ENCODE peak calls at places on chromosomes 4 and X, in six cellular contexts. One of them, this sample, is unnamed.

GRCh38 chr4:9859774-9860173 is 78.3 kb downstream of the DRD5 start:
- ATAC-seq in upper lobe of left lung: no peak
- ATAC-seq in GM12878: no peak
- ATAC-seq in K562: no peak
- ATAC-seq in A549: no peak
- ATAC-seq in HepG2: no peak
- ATAC-seq in this sample: no peak

GRCh38 chrX:102720237-102721168 is at the start of gene GPRASP3:
- ATAC-seq in K562: peak; percentile 95
- ATAC-seq in A549: peak; percentile 96
- ATAC-seq in GM12878: no peak
- ATAC-seq in HepG2: no peak
- ATAC-seq in upper lobe of left lung: peak; percentile 79
- ATAC-seq in this sample: peak; percentile 82

GRCh38 chrX:65674351-65674893 is 7.0 kb downstream of the MSN start:
- ATAC-seq in GM12878: peak; percentile 27
- ATAC-seq in HepG2: no peak
- ATAC-seq in A549: no peak
- ATAC-seq in K562: no peak
- ATAC-seq in upper lobe of left lung: no peak
- ATAC-seq in this sample: no peak

GRCh38 chr4:815464-816146 is 10.3 kb downstream of the CPLX1 start:
- ATAC-seq in HepG2: peak; percentile 89
- ATAC-seq in upper lobe of left lung: peak; percentile 31
- ATAC-seq in GM12878: no peak
- ATAC-seq in K562: no peak
- ATAC-seq in A549: no peak
- ATAC-seq in this sample: no peak

GRCh38 chr4:121180558-121180957 is 16.4 kb upstream of the TNIP3 start:
- ATAC-seq in GM12878: no peak
- ATAC-seq in K562: no peak
- ATAC-seq in A549: no peak
- ATAC-seq in upper lobe of left lung: no peak
- ATAC-seq in HepG2: no peak
- ATAC-seq in this sample: no peak

GRCh38 chr4:53366301-53366716 is 448 bp upstream of the SCFD2 start:
- ATAC-seq in GM12878: peak; percentile 13
- ATAC-seq in K562: no peak
- ATAC-seq in upper lobe of left lung: no peak
- ATAC-seq in HepG2: no peak
- ATAC-seq in A549: no peak
- ATAC-seq in this sample: no peak

GRCh38 chrX:106889468-106889867 is 13.7 kb downstream of the RIPPLY1 start:
- ATAC-seq in upper lobe of left lung: no peak
- ATAC-seq in K562: no peak
- ATAC-seq in A549: no peak
- ATAC-seq in GM12878: no peak
- ATAC-seq in HepG2: no peak
- ATAC-seq in this sample: no peak

GRCh38 chrX:1419545-1420355 is 27.8 kb upstream of the SLC25A6 start:
- ATAC-seq in A549: peak; percentile 5
- ATAC-seq in K562: no peak
- ATAC-seq in upper lobe of left lung: no peak
- ATAC-seq in HepG2: peak; percentile 9
- ATAC-seq in GM12878: peak; percentile 6
- ATAC-seq in this sample: no peak

GRCh38 chr4:81039351-81040174 is 9.1 kb downstream of the BMP3 start:
- ATAC-seq in A549: no peak
- ATAC-seq in HepG2: no peak
- ATAC-seq in K562: no peak
- ATAC-seq in upper lobe of left lung: peak; percentile 81
- ATAC-seq in GM12878: peak; percentile 70
- ATAC-seq in this sample: no peak

GRCh38 chr4:6258741-6259140 is 10.9 kb upstream of the WFS1 start:
- ATAC-seq in GM12878: peak; percentile 45
- ATAC-seq in HepG2: no peak
- ATAC-seq in A549: no peak
- ATAC-seq in upper lobe of left lung: no peak
- ATAC-seq in K562: peak; percentile 59
- ATAC-seq in this sample: no peak

GRCh38 chr4:45550766-45551366 is 573.0 kb downstream of the GABRG1 start:
- ATAC-seq in A549: no peak
- ATAC-seq in upper lobe of left lung: no peak
- ATAC-seq in K562: no peak
- ATAC-seq in GM12878: peak; percentile 43
- ATAC-seq in HepG2: no peak
- ATAC-seq in this sample: no peak

GRCh38 chr4:172709376-172709775 is 459.2 kb upstream of the GALNT7 start:
- ATAC-seq in upper lobe of left lung: no peak
- ATAC-seq in A549: no peak
- ATAC-seq in K562: no peak
- ATAC-seq in HepG2: no peak
- ATAC-seq in GM12878: no peak
- ATAC-seq in this sample: no peak

GRCh38 chrX:2748171-2748814 is 3.5 kb upstream of the XG start:
- ATAC-seq in A549: no peak
- ATAC-seq in K562: no peak
- ATAC-seq in GM12878: no peak
- ATAC-seq in upper lobe of left lung: no peak
- ATAC-seq in HepG2: no peak
- ATAC-seq in this sample: no peak

GRCh38 chr4:152380919-152381318 is 155.0 kb downstream of the FBXW7 start:
- ATAC-seq in K562: no peak
- ATAC-seq in GM12878: no peak
- ATAC-seq in HepG2: no peak
- ATAC-seq in upper lobe of left lung: no peak
- ATAC-seq in A549: no peak
- ATAC-seq in this sample: no peak

GRCh38 chr4:146122398-146122797 is 53.1 kb upstream of the LSM6 start:
- ATAC-seq in A549: no peak
- ATAC-seq in HepG2: no peak
- ATAC-seq in upper lobe of left lung: no peak
- ATAC-seq in GM12878: no peak
- ATAC-seq in K562: no peak
- ATAC-seq in this sample: no peak

GRCh38 chr4:123821861-123822260 is 425.3 kb downstream of the SPRY1 start:
- ATAC-seq in HepG2: no peak
- ATAC-seq in A549: no peak
- ATAC-seq in upper lobe of left lung: no peak
- ATAC-seq in GM12878: no peak
- ATAC-seq in K562: no peak
- ATAC-seq in this sample: no peak

GRCh38 chr4:83043801-83044407 is 8.9 kb downstream of the COPS4 start:
- ATAC-seq in K562: no peak
- ATAC-seq in HepG2: no peak
- ATAC-seq in GM12878: no peak
- ATAC-seq in A549: no peak
- ATAC-seq in upper lobe of left lung: no peak
- ATAC-seq in this sample: peak; percentile 43

GRCh38 chr4:189096108-189096507 is 844.6 kb upstream of the FRG1 start:
- ATAC-seq in K562: no peak
- ATAC-seq in A549: no peak
- ATAC-seq in GM12878: no peak
- ATAC-seq in upper lobe of left lung: no peak
- ATAC-seq in HepG2: no peak
- ATAC-seq in this sample: no peak

GRCh38 chr4:184313710-184314659 is 96.3 kb upstream of the ENPP6 start:
- ATAC-seq in HepG2: no peak
- ATAC-seq in A549: no peak
- ATAC-seq in GM12878: peak; percentile 70
- ATAC-seq in upper lobe of left lung: peak; percentile 7
- ATAC-seq in K562: no peak
- ATAC-seq in this sample: peak; percentile 24

GRCh38 chrX:57286507-57287251 is at the start of gene FAAH2:
- ATAC-seq in K562: peak; percentile 93
- ATAC-seq in GM12878: peak; percentile 94
- ATAC-seq in HepG2: peak; percentile 95
- ATAC-seq in A549: peak; percentile 82
- ATAC-seq in upper lobe of left lung: peak; percentile 88
- ATAC-seq in this sample: no peak

GRCh38 chrX:154116514-154116913 is 19.0 kb upstream of the MECP2 start:
- ATAC-seq in upper lobe of left lung: no peak
- ATAC-seq in K562: peak; percentile 29
- ATAC-seq in HepG2: peak; percentile 58
- ATAC-seq in A549: no peak
- ATAC-seq in GM12878: no peak
- ATAC-seq in this sample: no peak

GRCh38 chrX:31266172-31267076 is 194.6 kb upstream of the FTHL17 start:
- ATAC-seq in GM12878: peak; percentile 92
- ATAC-seq in A549: no peak
- ATAC-seq in HepG2: peak; percentile 84
- ATAC-seq in upper lobe of left lung: peak; percentile 84
- ATAC-seq in K562: peak; percentile 98
- ATAC-seq in this sample: peak; percentile 76

GRCh38 chr4:184762100-184762499 is 28.2 kb upstream of the CENPU start:
- ATAC-seq in GM12878: peak; percentile 97
- ATAC-seq in K562: no peak
- ATAC-seq in HepG2: no peak
- ATAC-seq in A549: no peak
- ATAC-seq in upper lobe of left lung: no peak
- ATAC-seq in this sample: no peak

GRCh38 chr4:152644130-152644529 is 35.7 kb downstream of the TMEM154 start:
- ATAC-seq in upper lobe of left lung: no peak
- ATAC-seq in HepG2: no peak
- ATAC-seq in GM12878: no peak
- ATAC-seq in K562: no peak
- ATAC-seq in A549: no peak
- ATAC-seq in this sample: no peak

GRCh38 chr4:37826282-37827029 is at the start of gene PGM2:
- ATAC-seq in GM12878: peak; percentile 98
- ATAC-seq in K562: peak; percentile 96
- ATAC-seq in A549: peak; percentile 97
- ATAC-seq in upper lobe of left lung: peak; percentile 97
- ATAC-seq in HepG2: peak; percentile 94
- ATAC-seq in this sample: peak; percentile 96
- TF ChIP-seq POLR2A in GM12878: peak; percentile 100
- TF ChIP-seq POLR2A in K562: peak; percentile 93
- TF ChIP-seq POLR2A in A549: peak; percentile 82
- TF ChIP-seq POLR2A in upper lobe of left lung: peak; percentile 86
- TF ChIP-seq POLR2A in HepG2: peak; percentile 95
- TF ChIP-seq POLR2A in this sample: peak; percentile 80

DNA sequence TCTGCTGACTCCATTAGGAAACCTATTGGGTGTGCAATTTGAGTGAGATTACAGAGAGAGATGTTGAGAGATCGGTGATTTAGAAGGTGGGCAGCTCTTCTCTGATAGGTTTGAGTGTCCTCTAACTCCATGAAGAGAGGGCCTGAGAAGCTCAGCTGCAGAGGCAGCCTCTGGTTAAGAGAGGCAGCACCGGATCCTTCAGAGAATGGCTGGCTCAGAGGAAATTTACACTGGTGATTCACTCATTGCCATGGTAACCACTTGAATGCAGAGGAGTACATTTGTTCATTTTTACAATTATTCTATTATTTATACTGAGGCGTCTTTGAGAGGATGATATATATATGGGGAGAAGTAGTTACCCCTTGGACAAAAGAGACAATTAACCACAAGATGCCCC is 171.7 kb downstream of the PDGFRA start:
- ATAC-seq in GM12878: no peak
- ATAC-seq in A549: no peak
- ATAC-seq in upper lobe of left lung: no peak
- ATAC-seq in K562: no peak
- ATAC-seq in HepG2: no peak
- ATAC-seq in this sample: peak; percentile 43
- TF ChIP-seq EP300 in GM12878: no peak
- TF ChIP-seq EP300 in A549: no peak
- TF ChIP-seq EP300 in upper lobe of left lung: no peak
- TF ChIP-seq EP300 in K562: no peak
- TF ChIP-seq EP300 in HepG2: no peak
- TF ChIP-seq EP300 in this sample: no peak

DNA sequence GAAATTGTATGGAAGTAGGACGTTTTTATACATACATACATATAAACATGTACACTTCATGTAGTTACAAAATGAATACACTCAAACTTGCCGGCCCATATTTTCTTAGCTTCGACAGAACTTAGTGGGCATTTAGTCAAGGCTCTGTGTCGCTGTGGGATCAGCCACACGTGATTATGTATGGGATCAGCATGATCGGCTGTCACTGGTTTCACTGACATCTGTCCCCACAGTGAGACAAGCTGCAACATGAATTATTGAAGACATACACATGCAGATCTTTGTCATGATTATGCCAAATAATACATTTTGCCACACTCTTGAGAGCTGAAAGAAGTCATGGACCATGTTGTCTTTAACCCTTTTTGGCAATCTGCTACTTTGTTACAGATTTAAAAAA is 38.2 kb upstream of the NAA11 start:
- ATAC-seq in GM12878: no peak
- ATAC-seq in K562: no peak
- ATAC-seq in A549: no peak
- ATAC-seq in HepG2: no peak
- ATAC-seq in upper lobe of left lung: no peak
- ATAC-seq in this sample: no peak
- H3K27ac ChIP-seq in GM12878: no peak overlapping the region
- H3K27ac ChIP-seq in K562: no peak overlapping the region
- H3K27ac ChIP-seq in A549: no peak overlapping the region
- H3K27ac ChIP-seq in HepG2: no peak overlapping the region
- H3K27ac ChIP-seq in upper lobe of left lung: no peak overlapping the region
- H3K27ac ChIP-seq in this sample: no peak overlapping the region

GRCh38 chr4:39045791-39046221 is 13.6 kb upstream of the TMEM156 start:
- ATAC-seq in K562: peak; percentile 10
- ATAC-seq in HepG2: peak; percentile 16
- ATAC-seq in A549: no peak
- ATAC-seq in upper lobe of left lung: no peak
- ATAC-seq in GM12878: peak; percentile 20
- ATAC-seq in this sample: no peak

GRCh38 chr4:39043058-39043696 is 11.0 kb upstream of the TMEM156 start:
- ATAC-seq in A549: peak; percentile 22
- ATAC-seq in K562: no peak
- ATAC-seq in GM12878: no peak
- ATAC-seq in upper lobe of left lung: no peak
- ATAC-seq in HepG2: peak; percentile 41
- ATAC-seq in this sample: no peak

GRCh38 chr4:39044947-39045734 is 12.9 kb upstream of the TMEM156 start:
- ATAC-seq in GM12878: peak; percentile 26
- ATAC-seq in HepG2: peak; percentile 51
- ATAC-seq in A549: peak; percentile 65
- ATAC-seq in upper lobe of left lung: peak; percentile 30
- ATAC-seq in K562: peak; percentile 75
- ATAC-seq in this sample: peak; percentile 63

GRCh38 chr4:39043697-39044363 is 11.6 kb upstream of the TMEM156 start:
- ATAC-seq in K562: no peak
- ATAC-seq in HepG2: peak; percentile 1
- ATAC-seq in GM12878: peak; percentile 15
- ATAC-seq in upper lobe of left lung: no peak
- ATAC-seq in A549: peak; percentile 26
- ATAC-seq in this sample: no peak

DNA sequence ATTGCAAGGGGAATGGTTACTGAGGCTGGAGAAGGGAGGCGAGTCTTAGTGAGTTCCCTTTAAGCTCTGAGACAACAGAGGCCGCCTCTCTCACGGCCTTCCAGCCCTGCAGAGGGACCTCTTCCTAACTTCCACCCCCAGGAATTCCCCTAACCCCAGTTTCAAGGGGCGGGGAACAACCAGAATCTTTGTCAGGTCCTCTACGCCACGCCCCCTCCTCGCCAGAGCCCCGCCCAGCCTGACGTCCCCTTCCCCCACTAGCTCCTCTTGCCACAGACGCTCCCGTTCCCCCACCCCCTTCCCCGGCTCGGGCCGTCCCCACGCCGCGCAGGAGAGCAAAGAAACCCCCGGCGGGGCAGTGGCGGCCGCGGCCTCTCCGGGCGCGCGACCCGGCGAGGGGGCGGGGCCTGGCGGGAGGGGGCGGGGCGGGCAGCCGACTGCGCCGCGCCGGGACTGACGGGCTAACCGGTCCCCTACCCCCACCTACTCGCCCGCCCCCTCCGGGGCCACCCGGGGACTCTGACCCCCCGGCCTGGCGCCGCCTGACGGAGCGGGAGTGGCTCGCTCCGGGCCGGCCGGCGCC is 12.2 kb upstream of the TMEM156 start:
- ATAC-seq in GM12878: peak; percentile 83
- ATAC-seq in upper lobe of left lung: peak; percentile 93
- ATAC-seq in K562: peak; percentile 84
- ATAC-seq in A549: peak; percentile 75
- ATAC-seq in HepG2: peak; percentile 82
- ATAC-seq in this sample: peak; percentile 89
- TF ChIP-seq POLR2A in GM12878: peak; percentile 74
- TF ChIP-seq POLR2A in upper lobe of left lung: peak; percentile 18
- TF ChIP-seq POLR2A in K562: peak; percentile 49
- TF ChIP-seq POLR2A in A549: no peak
- TF ChIP-seq POLR2A in HepG2: peak; percentile 57
- TF ChIP-seq POLR2A in this sample: no peak